ENCODE peak calls at places on chromosomes 13 and 19, in ten cellular contexts. F, T, U, W, E, G, V, Z, O and Q are unnamed samples.

GRCh38 chr13:100644328-100644727 is 30.3 kb downstream of the TMTC4 start:
- DNase-seq in F (no peak), T (no peak), U (no peak), W (no peak), E (no peak), G (peak), V (no peak), Z (no peak), O (peak), Q (no peak)

GRCh38 chr19:51259348-51260245 is 8.7 kb downstream of the SIGLECL1 start:
- DNase-seq in F (no peak), T (no peak), U (peak), W (peak), E (peak), G (no peak), V (no peak), Z (no peak), O (peak), Q (peak)

GRCh38 chr13:82717249-82717648 is 1165.0 kb downstream of the SLITRK1 start:
- DNase-seq in F (no peak), T (no peak), U (no peak), W (peak), E (no peak), G (no peak), V (no peak), Z (peak), O (peak), Q (no peak)

GRCh38 chr13:33322474-33322827 is 36.9 kb upstream of the STARD13 start:
- DNase-seq in F (no peak), T (no peak), U (no peak), W (no peak), E (peak), G (peak), V (peak), Z (no peak), O (peak), Q (no peak)

GRCh38 chr13:52892925-52893324 is 44.5 kb upstream of the PCDH8 start:
- DNase-seq in F (no peak), T (no peak), U (no peak), W (peak), E (no peak), G (no peak), V (no peak), Z (peak), O (no peak), Q (no peak)

GRCh38 chr19:7850975-7851622 is 21.1 kb downstream of the EVI5L start:
- DNase-seq in F (peak), T (no peak), U (no peak), W (no peak), E (no peak), G (no peak), V (no peak), Z (no peak), O (no peak), Q (no peak)

GRCh38 chr13:30671271-30671815 is 53.6 kb downstream of the USPL1 start:
- DNase-seq in F (no peak), T (no peak), U (no peak), W (no peak), E (no peak), G (no peak), V (no peak), Z (no peak), O (no peak), Q (no peak)

GRCh38 chr13:41978007-41978406 is 17.1 kb upstream of the VWA8 start:
- DNase-seq in F (no peak), T (no peak), U (no peak), W (no peak), E (no peak), G (no peak), V (no peak), Z (no peak), O (no peak), Q (no peak)

GRCh38 chr19:47726467-47726866 is 13.2 kb downstream of the EHD2 start:
- DNase-seq in F (no peak), T (no peak), U (no peak), W (no peak), E (no peak), G (no peak), V (no peak), Z (no peak), O (peak), Q (no peak)

GRCh38 chr13:26658972-26659371 is 101.5 kb downstream of the WASF3 start:
- DNase-seq in F (no peak), T (no peak), U (no peak), W (no peak), E (no peak), G (no peak), V (no peak), Z (no peak), O (no peak), Q (no peak)

GRCh38 chr19:34577531-34578101 is 96.1 kb downstream of the WTIP start:
- DNase-seq in F (no peak), T (no peak), U (peak), W (no peak), E (no peak), G (no peak), V (no peak), Z (no peak), O (no peak), Q (no peak)

GRCh38 chr13:97261254-97262015 is 39.3 kb downstream of the MBNL2 start:
- DNase-seq in F (no peak), T (peak), U (no peak), W (no peak), E (no peak), G (no peak), V (no peak), Z (no peak), O (no peak), Q (no peak)

GRCh38 chr13:93226623-93227279 is at the start of gene GPC6:
- DNase-seq in F (no peak), T (no peak), U (peak), W (no peak), E (no peak), G (peak), V (no peak), Z (peak), O (peak), Q (no peak)

GRCh38 chr13:114128624-114129522 is 3.5 kb downstream of the RASA3 start:
- DNase-seq in F (no peak), T (peak), U (no peak), W (no peak), E (peak), G (peak), V (peak), Z (no peak), O (peak), Q (no peak)

GRCh38 chr19:55346725-55347441 is 7.2 kb downstream of the KMT5C start:
- DNase-seq in F (no peak), T (no peak), U (no peak), W (no peak), E (no peak), G (no peak), V (no peak), Z (no peak), O (no peak), Q (no peak)

GRCh38 chr13:60043262-60043661 is 120.5 kb downstream of the DIAPH3 start:
- DNase-seq in F (no peak), T (no peak), U (no peak), W (no peak), E (no peak), G (no peak), V (no peak), Z (no peak), O (peak), Q (no peak)

GRCh38 chr13:75305057-75305456 is 176.9 kb downstream of the TBC1D4 start:
- DNase-seq in F (no peak), T (no peak), U (no peak), W (no peak), E (peak), G (no peak), V (no peak), Z (no peak), O (peak), Q (no peak)

GRCh38 chr13:49935171-49936084 is 712 bp downstream of the SPRYD7 start:
- DNase-seq in F (peak), T (peak), U (peak), W (peak), E (peak), G (no peak), V (no peak), Z (peak), O (peak), Q (no peak)

GRCh38 chr13:72983085-72983768 is 75.6 kb upstream of the KLF5 start:
- DNase-seq in F (no peak), T (no peak), U (no peak), W (no peak), E (no peak), G (peak), V (no peak), Z (no peak), O (peak), Q (no peak)

GRCh38 chr13:109130093-109130835 is 500.9 kb downstream of the MYO16 start:
- DNase-seq in F (no peak), T (no peak), U (peak), W (no peak), E (no peak), G (no peak), V (no peak), Z (no peak), O (no peak), Q (no peak)

GRCh38 chr13:89880201-89880600 is 1467.3 kb upstream of the MIR17HG start:
- DNase-seq in F (no peak), T (no peak), U (no peak), W (no peak), E (no peak), G (no peak), V (no peak), Z (no peak), O (no peak), Q (no peak)

GRCh38 chr13:94860981-94861407 is 148.6 kb upstream of the SOX21 start:
- DNase-seq in F (no peak), T (no peak), U (no peak), W (no peak), E (no peak), G (no peak), V (no peak), Z (no peak), O (peak), Q (no peak)

GRCh38 chr13:32538234-32538620 is 368 bp downstream of the N4BP2L2 start:
- DNase-seq in F (no peak), T (no peak), U (peak), W (peak), E (peak), G (no peak), V (no peak), Z (peak), O (peak), Q (no peak)

GRCh38 chr13:111491021-111491420 is 170.6 kb downstream of the TEX29 start:
- DNase-seq in F (peak), T (no peak), U (no peak), W (no peak), E (peak), G (no peak), V (no peak), Z (no peak), O (no peak), Q (no peak)

GRCh38 chr19:34350161-34350561 is 14.8 kb upstream of the GPI start:
- DNase-seq in F (no peak), T (peak), U (no peak), W (no peak), E (no peak), G (no peak), V (no peak), Z (no peak), O (no peak), Q (no peak)

GRCh38 chr13:109389892-109390345 is 396.5 kb downstream of the IRS2 start:
- DNase-seq in F (no peak), T (no peak), U (no peak), W (no peak), E (no peak), G (no peak), V (no peak), Z (no peak), O (peak), Q (no peak)

GRCh38 chr19:15115762-15116615 is 8.8 kb downstream of the SYDE1 start:
- DNase-seq in F (no peak), T (no peak), U (no peak), W (no peak), E (no peak), G (no peak), V (no peak), Z (no peak), O (no peak), Q (no peak)

GRCh38 chr19:15253076-15253475 is 20.8 kb upstream of the EPHX3 start:
- DNase-seq in F (no peak), T (no peak), U (no peak), W (no peak), E (no peak), G (no peak), V (no peak), Z (no peak), O (no peak), Q (no peak)

GRCh38 chr13:30165071-30165470 is 142.3 kb downstream of the KATNAL1 start:
- DNase-seq in F (no peak), T (no peak), U (no peak), W (no peak), E (no peak), G (no peak), V (no peak), Z (no peak), O (no peak), Q (no peak)

GRCh38 chr13:75715598-75716523 is 79.7 kb downstream of the LMO7 start:
- DNase-seq in F (no peak), T (no peak), U (no peak), W (no peak), E (no peak), G (no peak), V (no peak), Z (no peak), O (peak), Q (no peak)

GRCh38 chr19:48030073-48030472 is 13.8 kb downstream of the CABP5 start:
- DNase-seq in F (no peak), T (no peak), U (no peak), W (no peak), E (no peak), G (no peak), V (no peak), Z (no peak), O (no peak), Q (no peak)

DNA sequence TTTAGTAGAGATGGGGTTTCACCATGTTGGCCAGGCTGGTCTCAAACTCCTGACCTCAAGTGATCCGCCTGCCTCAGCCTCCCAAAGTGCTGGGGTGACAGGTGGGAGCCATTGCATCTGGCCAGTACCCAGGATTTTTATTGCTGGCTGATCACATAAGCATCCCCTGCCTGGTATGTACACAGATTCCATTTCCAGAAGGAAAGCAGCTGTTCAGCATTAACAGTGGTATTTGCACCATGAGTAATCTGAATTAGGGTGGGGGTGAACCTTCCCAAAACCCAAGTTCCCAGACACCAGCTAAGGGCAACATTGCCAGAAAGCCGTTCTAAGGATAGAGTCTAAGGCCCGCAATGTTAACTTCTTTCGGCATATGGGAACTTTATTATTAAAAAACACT is 7.3 kb downstream of the ZNF555 start:
- DNase-seq in F (no peak), T (no peak), U (no peak), W (no peak), E (no peak), G (peak), V (no peak), Z (no peak), O (no peak), Q (no peak)
- H3K27ac ChIP-seq in F (no peak), T (no peak), U (no peak), W (no peak), E (no peak), G (no peak), V (no peak), Z (no peak), O (no peak), Q (no peak)

GRCh38 chr13:67107973-67108372 is 122.2 kb downstream of the PCDH9 start:
- DNase-seq in F (no peak), T (no peak), U (no peak), W (no peak), E (no peak), G (no peak), V (no peak), Z (peak), O (no peak), Q (no peak)
- H3K27ac ChIP-seq in F (no peak), T (no peak), U (no peak), W (no peak), E (no peak), G (no peak), V (no peak), Z (no peak), O (no peak), Q (peak)

GRCh38 chr13:77853701-77854100 is 64.9 kb downstream of the EDNRB start:
- DNase-seq in F (no peak), T (no peak), U (peak), W (no peak), E (no peak), G (no peak), V (no peak), Z (no peak), O (no peak), Q (no peak)
- H3K27ac ChIP-seq in F (no peak), T (no peak), U (peak), W (no peak), E (no peak), G (no peak), V (no peak), Z (no peak), O (no peak), Q (no peak)

GRCh38 chr19:32017341-32017948 is 328.0 kb upstream of the ZNF507 start:
- DNase-seq in F (no peak), T (no peak), U (no peak), W (no peak), E (no peak), G (no peak), V (peak), Z (no peak), O (no peak), Q (no peak)
- H3K27ac ChIP-seq in F (peak), T (no peak), U (no peak), W (no peak), E (no peak), G (no peak), V (peak), Z (peak), O (no peak), Q (no peak)

GRCh38 chr19:1336079-1336684 is 47.5 kb upstream of the NDUFS7 start:
- DNase-seq in F (no peak), T (no peak), U (no peak), W (no peak), E (no peak), G (no peak), V (no peak), Z (no peak), O (no peak), Q (no peak)

GRCh38 chr19:1343026-1343425 is 40.7 kb upstream of the NDUFS7 start:
- DNase-seq in F (no peak), T (no peak), U (no peak), W (no peak), E (no peak), G (no peak), V (no peak), Z (no peak), O (peak), Q (no peak)

GRCh38 chr19:1340681-1341469 is 42.8 kb upstream of the NDUFS7 start:
- DNase-seq in F (no peak), T (no peak), U (no peak), W (no peak), E (no peak), G (no peak), V (no peak), Z (no peak), O (no peak), Q (no peak)
- H3K27ac ChIP-seq in F (no peak), T (no peak), U (no peak), W (no peak), E (no peak), G (no peak), V (no peak), Z (no peak), O (no peak), Q (no peak)

GRCh38 chr13:24225062-24225461 is 64.5 kb downstream of the SPATA13 start:
- DNase-seq in F (no peak), T (no peak), U (no peak), W (no peak), E (no peak), G (no peak), V (no peak), Z (no peak), O (no peak), Q (peak)
- H3K27ac ChIP-seq in F (no peak), T (no peak), U (no peak), W (no peak), E (no peak), G (no peak), V (no peak), Z (no peak), O (no peak), Q (peak)

GRCh38 chr13:80084086-80084676 is 256.7 kb downstream of the SPRY2 start:
- DNase-seq in F (no peak), T (no peak), U (no peak), W (peak), E (no peak), G (peak), V (no peak), Z (no peak), O (peak), Q (no peak)

GRCh38 chr13:80082396-80083096 is 258.4 kb downstream of the SPRY2 start:
- DNase-seq in F (no peak), T (no peak), U (no peak), W (no peak), E (no peak), G (no peak), V (no peak), Z (no peak), O (peak), Q (no peak)

GRCh38 chr13:80083097-80083429 is 257.9 kb downstream of the SPRY2 start:
- DNase-seq in F (no peak), T (no peak), U (no peak), W (no peak), E (no peak), G (no peak), V (no peak), Z (no peak), O (peak), Q (no peak)

GRCh38 chr13:80086304-80086721 is 254.6 kb downstream of the SPRY2 start:
- DNase-seq in F (no peak), T (no peak), U (no peak), W (peak), E (no peak), G (no peak), V (no peak), Z (peak), O (no peak), Q (no peak)

GRCh38 chr13:80083516-80084085 is 257.3 kb downstream of the SPRY2 start:
- DNase-seq in F (no peak), T (no peak), U (no peak), W (no peak), E (no peak), G (no peak), V (no peak), Z (no peak), O (peak), Q (no peak)
- H3K27ac ChIP-seq in F (peak), T (no peak), U (no peak), W (no peak), E (no peak), G (peak), V (peak), Z (peak), O (no peak), Q (no peak)

DNA sequence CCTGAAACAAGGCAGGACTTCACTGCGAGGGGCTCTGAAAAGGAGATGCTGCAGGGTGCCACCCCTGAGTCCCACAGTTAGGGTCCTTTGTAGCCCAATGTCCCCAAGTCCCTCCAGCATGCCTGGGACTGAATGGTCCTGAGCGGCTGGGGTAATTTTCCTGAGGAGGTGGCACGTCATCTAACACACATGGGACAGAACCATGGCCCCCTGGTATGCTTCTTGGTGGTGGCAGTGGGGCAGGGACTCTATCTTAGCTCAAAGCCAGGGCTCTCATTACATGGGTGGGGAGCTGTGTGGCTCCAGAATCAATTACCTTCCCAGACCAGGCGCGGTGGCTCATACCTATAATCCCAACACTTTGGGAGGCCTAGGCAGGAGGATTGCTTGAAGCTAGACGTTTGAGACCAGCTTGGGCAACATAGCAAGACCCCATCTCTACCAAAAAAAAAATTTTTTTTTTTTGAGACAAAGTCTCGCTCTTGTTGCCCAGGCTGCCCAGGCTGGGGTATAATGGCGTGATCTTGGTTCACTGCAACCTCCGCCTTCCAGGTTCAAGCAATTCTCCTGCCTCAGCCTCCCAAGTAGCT is 7.9 kb upstream of the SLC7A9 start:
- DNase-seq in F (no peak), T (no peak), U (no peak), W (no peak), E (no peak), G (no peak), V (no peak), Z (no peak), O (no peak), Q (no peak)
- H3K27ac ChIP-seq in F (no peak), T (no peak), U (no peak), W (no peak), E (no peak), G (no peak), V (no peak), Z (no peak), O (no peak), Q (no peak)